ENCODE peak calls at places on chromosomes 16 and 17, in nine cellular contexts. Z is SW 1271, H is iPS-NIHi11, Y is RCC 7860, L is EH, U is iPS DF 6.9, A is HEK293T, T is NCI-H460, Q is neural crest cell. G is an unnamed sample.

GRCh38 chr16:48138543-48138942 is 17.2 kb downstream of the ABCC12 start:
- DNase-seq in Z (no peak), H (no peak), Y (no peak), L (no peak), U (no peak), A (no peak), T (no peak), Q (no peak), G (no peak)

GRCh38 chr16:79390481-79391051 is 210.0 kb downstream of the MAF start:
- DNase-seq in Z (no peak), H (no peak), Y (no peak), L (no peak), U (no peak), A (no peak), T (no peak), Q (no peak), G (no peak)

GRCh38 chr16:81599034-81599744 is 154.6 kb downstream of the CMIP start:
- DNase-seq in Z (no peak), H (no peak), Y (no peak), L (no peak), U (no peak), A (no peak), T (no peak), Q (no peak), G (no peak)

GRCh38 chr17:80944326-80944725 is 47.3 kb upstream of the CHMP6 start:
- DNase-seq in Z (no peak), H (no peak), Y (no peak), L (no peak), U (no peak), A (no peak), T (no peak), Q (no peak), G (no peak)

GRCh38 chr16:27449434-27450188 is 47.6 kb downstream of the IL21R start:
- DNase-seq in Z (no peak), H (no peak), Y (no peak), L (no peak), U (no peak), A (no peak), T (no peak), Q (no peak), G (no peak)

GRCh38 chr16:1983544-1984346 is at the start of gene GFER:
- DNase-seq in Z (peak; percentile 63), H (peak; percentile 98), Y (peak; percentile 79), L (peak; percentile 92), U (peak; percentile 78), A (peak; percentile 93), T (peak; percentile 91), Q (peak; percentile 95), G (peak; percentile 70)

GRCh38 chr17:43719578-43719977 is 39.0 kb downstream of the SOST start:
- DNase-seq in Z (no peak), H (no peak), Y (no peak), L (no peak), U (no peak), A (no peak), T (no peak), Q (no peak), G (no peak)

GRCh38 chr17:75390982-75391381 is 14.5 kb downstream of the GRB2 start:
- DNase-seq in Z (no peak), H (no peak), Y (no peak), L (peak; percentile 45), U (no peak), A (no peak), T (no peak), Q (no peak), G (no peak)